ENCODE peak calls at places on chromosomes 13 and 19, in seven cellular contexts. M is Caco-2; U is stimulated activated CD8-positive, alpha-beta memory T cell treated with anti-CD3 and anti-CD28 coated beads, Interleukin-15, amount 100 ng/mL, for 4 hours; V is suprapubic skin; F is nephron progenitor cell; L is NT2/D1; K is non-pigmented ciliary epithelial cell. Z is an unnamed sample.

GRCh38 chr19:16457195-16457953 is 14.4 kb downstream of the EPS15L1 start:
- DNase-seq in M (no peak), U (no peak), V (peak), F (peak), L (no peak), K (no peak), Z (peak)

GRCh38 chr13:44795176-44795575 is 194.1 kb downstream of the NUFIP1 start:
- DNase-seq in M (no peak), U (no peak), V (no peak), F (no peak), L (no peak), K (no peak), Z (no peak)

GRCh38 chr19:56538761-56539263 is at the start of gene ZFP28:
- DNase-seq in M (no peak), U (no peak), V (peak), F (peak), L (no peak), K (no peak), Z (no peak)

GRCh38 chr13:109610517-109610916 is 175.9 kb downstream of the IRS2 start:
- DNase-seq in M (peak), U (no peak), V (no peak), F (peak), L (no peak), K (no peak), Z (peak)

GRCh38 chr13:50894042-50894441 is 15.5 kb upstream of the RNASEH2B start:
- DNase-seq in M (no peak), U (no peak), V (no peak), F (no peak), L (no peak), K (no peak), Z (no peak)

GRCh38 chr13:31913459-31913858 is 118.1 kb upstream of the FRY start:
- DNase-seq in M (no peak), U (no peak), V (no peak), F (no peak), L (no peak), K (no peak), Z (peak)

GRCh38 chr13:77611068-77611467 is 75.6 kb downstream of the SCEL start:
- DNase-seq in M (no peak), U (no peak), V (no peak), F (no peak), L (no peak), K (no peak), Z (no peak)

GRCh38 chr13:20383058-20383457 is 142.6 kb downstream of the CRYL1 start:
- DNase-seq in M (no peak), U (no peak), V (no peak), F (no peak), L (no peak), K (no peak), Z (no peak)

GRCh38 chr19:2495130-2495641 is 19.3 kb downstream of the GADD45B start:
- DNase-seq in M (no peak), U (no peak), V (peak), F (no peak), L (no peak), K (no peak), Z (peak)

GRCh38 chr19:23698711-23699520 is 11.9 kb upstream of the ZNF675 start:
- DNase-seq in M (no peak), U (no peak), V (no peak), F (no peak), L (no peak), K (no peak), Z (peak)

GRCh38 chr19:51016798-51017683 is 2.5 kb downstream of the KLK10 start:
- DNase-seq in M (peak), U (peak), V (no peak), F (peak), L (peak), K (no peak), Z (peak)

GRCh38 chr13:109494955-109495354 is 291.4 kb downstream of the IRS2 start:
- DNase-seq in M (no peak), U (no peak), V (no peak), F (no peak), L (no peak), K (peak), Z (peak)

GRCh38 chr13:35927554-35927953 is 203.6 kb downstream of the DCLK1 start:
- DNase-seq in M (no peak), U (no peak), V (no peak), F (no peak), L (no peak), K (peak), Z (peak)

GRCh38 chr19:51020988-51021651 is 1.6 kb upstream of the KLK10 start:
- DNase-seq in M (peak), U (no peak), V (no peak), F (no peak), L (no peak), K (peak), Z (peak)

GRCh38 chr13:38866649-38867048 is 124.0 kb downstream of the STOML3 start:
- DNase-seq in M (no peak), U (no peak), V (no peak), F (no peak), L (no peak), K (no peak), Z (peak)

GRCh38 chr13:112889351-112890290 is 79.4 kb upstream of the MCF2L start:
- DNase-seq in M (no peak), U (no peak), V (no peak), F (no peak), L (no peak), K (no peak), Z (no peak)

GRCh38 chr19:45876411-45877197 is 9.3 kb downstream of the IRF2BP1 start:
- DNase-seq in M (no peak), U (no peak), V (no peak), F (peak), L (no peak), K (no peak), Z (no peak)

GRCh38 chr19:47239610-47240296 is 8.8 kb upstream of the BBC3 start:
- DNase-seq in M (no peak), U (no peak), V (no peak), F (peak), L (no peak), K (no peak), Z (peak)

GRCh38 chr19:30305346-30306060 is 66.7 kb upstream of the ZNF536 start:
- DNase-seq in M (no peak), U (no peak), V (peak), F (no peak), L (no peak), K (no peak), Z (no peak)

GRCh38 chr19:16060294-16060693 is 16.0 kb upstream of the TPM4 start:
- DNase-seq in M (no peak), U (no peak), V (no peak), F (no peak), L (no peak), K (no peak), Z (no peak)

GRCh38 chr19:35557539-35558399 is 5.7 kb downstream of the ATP4A start:
- DNase-seq in M (peak), U (peak), V (no peak), F (peak), L (peak), K (no peak), Z (peak)